ENCODE peak calls at places on chromosomes 16 and 17, in six cellular contexts. E, D, U, Q, C and K are unnamed samples.

GRCh38 chr16:84519855-84520254 is 15.4 kb upstream of the MEAK7 start:
- DNase-seq in E (no peak), D (no peak), U (no peak), Q (no peak), C (no peak), K (no peak)

GRCh38 chr16:81491522-81492188 is 47.0 kb downstream of the CMIP start:
- DNase-seq in E (no peak), D (no peak), U (peak), Q (no peak), C (no peak), K (no peak)

GRCh38 chr16:23225109-23225508 is 42.6 kb downstream of the SCNN1G start:
- DNase-seq in E (no peak), D (no peak), U (no peak), Q (no peak), C (no peak), K (no peak)

GRCh38 chr16:72844225-72844920 is 203.6 kb downstream of the ZFHX3 start:
- DNase-seq in E (no peak), D (no peak), U (no peak), Q (no peak), C (no peak), K (no peak)

GRCh38 chr16:9844361-9844760 is 337.9 kb downstream of the GRIN2A start:
- DNase-seq in E (no peak), D (no peak), U (peak), Q (no peak), C (no peak), K (no peak)

GRCh38 chr16:53509906-53510703 is 7.1 kb upstream of the AKTIP start:
- DNase-seq in E (peak), D (peak), U (peak), Q (no peak), C (no peak), K (peak)

GRCh38 chr17:17139972-17140589 is 66.1 kb downstream of the PLD6 start:
- DNase-seq in E (no peak), D (peak), U (no peak), Q (no peak), C (no peak), K (no peak)

GRCh38 chr16:359067-359763 is 6.7 kb upstream of the AXIN1 start:
- DNase-seq in E (no peak), D (no peak), U (no peak), Q (no peak), C (no peak), K (no peak)

GRCh38 chr17:19397556-19398041 is 10.6 kb upstream of the MFAP4 start:
- DNase-seq in E (no peak), D (peak), U (no peak), Q (no peak), C (no peak), K (no peak)

GRCh38 chr17:64491034-64491860 is 5.6 kb downstream of the POLG2 start:
- DNase-seq in E (no peak), D (no peak), U (peak), Q (no peak), C (no peak), K (no peak)

GRCh38 chr17:81371910-81372760 is 23.1 kb upstream of the BAHCC1 start:
- DNase-seq in E (peak), D (no peak), U (peak), Q (no peak), C (no peak), K (peak)

GRCh38 chr17:72976971-72977767 is 115.3 kb downstream of the SLC39A11 start:
- DNase-seq in E (no peak), D (peak), U (peak), Q (no peak), C (peak), K (peak)

GRCh38 chr17:68972119-68972704 is 17.0 kb upstream of the ABCA8 start:
- DNase-seq in E (peak), D (no peak), U (peak), Q (no peak), C (no peak), K (no peak)

GRCh38 chr17:79534111-79534510 is 76.7 kb downstream of the RBFOX3 start:
- DNase-seq in E (no peak), D (no peak), U (no peak), Q (no peak), C (no peak), K (no peak)

GRCh38 chr17:76408037-76408849 is 23.8 kb downstream of the SPHK1 start:
- DNase-seq in E (peak), D (peak), U (no peak), Q (no peak), C (peak), K (no peak)

GRCh38 chr17:28385037-28385797 is 13.7 kb downstream of the SARM1 start:
- DNase-seq in E (no peak), D (no peak), U (no peak), Q (no peak), C (no peak), K (no peak)

GRCh38 chr17:75325827-75326586 is 36.8 kb upstream of the SLC25A19 start:
- DNase-seq in E (no peak), D (no peak), U (peak), Q (no peak), C (peak), K (no peak)

GRCh38 chr17:6666077-6666521 is 14.5 kb downstream of the C17orf100 start:
- DNase-seq in E (peak), D (peak), U (peak), Q (no peak), C (peak), K (peak)

GRCh38 chr17:30113213-30113612 is 3.4 kb upstream of the NSRP1 start:
- DNase-seq in E (no peak), D (peak), U (no peak), Q (no peak), C (peak), K (no peak)

GRCh38 chr16:88685156-88686061 is 898 bp downstream of the SNAI3 start:
- DNase-seq in E (peak), D (peak), U (peak), Q (no peak), C (peak), K (peak)

GRCh38 chr17:2230877-2231276 is 72.7 kb downstream of the SMG6 start:
- DNase-seq in E (no peak), D (no peak), U (peak), Q (no peak), C (no peak), K (no peak)

GRCh38 chr17:44191941-44192496 is 5.2 kb downstream of the TMUB2 start:
- DNase-seq in E (no peak), D (no peak), U (no peak), Q (no peak), C (no peak), K (no peak)

GRCh38 chr17:63370696-63371095 is 75.4 kb downstream of the CYB561 start:
- DNase-seq in E (no peak), D (no peak), U (peak), Q (no peak), C (no peak), K (no peak)

GRCh38 chr16:1398351-1398750 is 16.2 kb downstream of the UNKL start:
- DNase-seq in E (no peak), D (no peak), U (no peak), Q (no peak), C (no peak), K (no peak)

GRCh38 chr17:9936075-9936474 is 31.0 kb upstream of the RCVRN start:
- DNase-seq in E (no peak), D (no peak), U (no peak), Q (no peak), C (no peak), K (no peak)

GRCh38 chr16:3881499-3881995 is 1.0 kb upstream of the CREBBP start:
- DNase-seq in E (no peak), D (peak), U (no peak), Q (no peak), C (no peak), K (no peak)

GRCh38 chr16:23771027-23771426 is 16.2 kb downstream of the CHP2 start:
- DNase-seq in E (no peak), D (peak), U (no peak), Q (no peak), C (no peak), K (no peak)

GRCh38 chr17:15945493-15946209 is 721 bp downstream of the ADORA2B start:
- DNase-seq in E (no peak), D (peak), U (no peak), Q (no peak), C (no peak), K (no peak)

GRCh38 chr17:41196068-41196467 is 6.4 kb downstream of the KRTAP9-1 start:
- DNase-seq in E (no peak), D (no peak), U (no peak), Q (no peak), C (no peak), K (no peak)

GRCh38 chr17:50585346-50585745 is 24.8 kb downstream of the CACNA1G start:
- DNase-seq in E (no peak), D (no peak), U (no peak), Q (no peak), C (no peak), K (no peak)

GRCh38 chr16:68368602-68368944 is 57.8 kb downstream of the PRMT7 start:
- DNase-seq in E (no peak), D (no peak), U (no peak), Q (no peak), C (no peak), K (no peak)

GRCh38 chr17:82350182-82351030 is 8.6 kb upstream of the TEX19 start:
- DNase-seq in E (no peak), D (no peak), U (peak), Q (no peak), C (no peak), K (no peak)

GRCh38 chr16:66468321-66468965 is 41.3 kb downstream of the BEAN1 start:
- DNase-seq in E (no peak), D (no peak), U (no peak), Q (no peak), C (no peak), K (no peak)

GRCh38 chr17:9414471-9414870 is 161.1 kb downstream of the STX8 start:
- DNase-seq in E (no peak), D (no peak), U (no peak), Q (no peak), C (no peak), K (no peak)

GRCh38 chr17:67619555-67619954 is 98.2 kb upstream of the NOL11 start:
- DNase-seq in E (no peak), D (no peak), U (no peak), Q (no peak), C (no peak), K (no peak)

GRCh38 chr17:79778504-79779087 is 648 bp downstream of the CBX2 start:
- DNase-seq in E (no peak), D (no peak), U (no peak), Q (no peak), C (no peak), K (no peak)

GRCh38 chr16:67516296-67517177 is 12.1 kb upstream of the RIPOR1 start:
- DNase-seq in E (no peak), D (no peak), U (peak), Q (no peak), C (no peak), K (no peak)